ENCODE peak calls at places on chromosomes 1 and 21, in nine cellular contexts. G is ACHN; F is GM19239; Q is Calu3; Y is activated naive CD4-positive, alpha-beta T cell treated with anti-CD3 and anti-CD28 coated beads, Interleukin-2, amount 10 ng/mL, durations not matched to agents 7 days and 5 days; L is H9; U is central memory CD4-positive, alpha-beta T cell; S is kidney tubule cell; K is astrocyte of the spinal cord. N is an unnamed sample.

GRCh38 chr1:153919879-153920852 is 2.6 kb downstream of the GATAD2B start:
- DNase-seq in G (peak), F (no peak), Q (no peak), Y (peak), L (no peak), U (peak), S (peak), K (peak), N (no peak)

GRCh38 chr1:169240449-169241242 is 127.0 kb downstream of the NME7 start:
- DNase-seq in G (peak), F (no peak), Q (no peak), Y (no peak), L (no peak), U (no peak), S (no peak), K (no peak), N (no peak)

GRCh38 chr21:14482165-14482564 is 64.0 kb downstream of the SAMSN1 start:
- DNase-seq in G (no peak), F (no peak), Q (no peak), Y (peak), L (no peak), U (peak), S (no peak), K (no peak), N (no peak)

GRCh38 chr1:43783096-43783670 is 75.8 kb downstream of the ST3GAL3 start:
- DNase-seq in G (no peak), F (no peak), Q (no peak), Y (no peak), L (no peak), U (no peak), S (no peak), K (no peak), N (no peak)

GRCh38 chr21:26732442-26733221 is 112.6 kb downstream of the ADAMTS1 start:
- DNase-seq in G (peak), F (no peak), Q (peak), Y (peak), L (peak), U (no peak), S (peak), K (peak), N (peak)

GRCh38 chr1:20958430-20958829 is 171.3 kb upstream of the HP1BP3 start:
- DNase-seq in G (no peak), F (no peak), Q (no peak), Y (no peak), L (no peak), U (no peak), S (no peak), K (no peak), N (no peak)

GRCh38 chr1:235045921-235046601 is 82.6 kb downstream of the TOMM20 start:
- DNase-seq in G (no peak), F (no peak), Q (no peak), Y (no peak), L (no peak), U (no peak), S (no peak), K (no peak), N (no peak)

GRCh38 chr1:68442822-68443556 is 6.8 kb downstream of the RPE65 start:
- DNase-seq in G (peak), F (no peak), Q (peak), Y (peak), L (peak), U (no peak), S (peak), K (peak), N (peak)

GRCh38 chr1:64080947-64081562 is 122.4 kb upstream of the UBE2U start:
- DNase-seq in G (no peak), F (no peak), Q (no peak), Y (no peak), L (no peak), U (no peak), S (no peak), K (peak), N (no peak)

GRCh38 chr1:64246294-64246917 is 43.0 kb downstream of the UBE2U start:
- DNase-seq in G (peak), F (no peak), Q (no peak), Y (no peak), L (no peak), U (peak), S (peak), K (peak), N (no peak)

GRCh38 chr1:7006996-7007871 is 222.0 kb downstream of the CAMTA1 start:
- DNase-seq in G (no peak), F (no peak), Q (no peak), Y (no peak), L (peak), U (no peak), S (no peak), K (no peak), N (no peak)

GRCh38 chr1:61455400-61455799 is 269.5 kb downstream of the TM2D1 start:
- DNase-seq in G (no peak), F (no peak), Q (no peak), Y (no peak), L (no peak), U (no peak), S (no peak), K (peak), N (no peak)

GRCh38 chr1:116169898-116170297 is 58.7 kb downstream of the MAB21L3 start:
- DNase-seq in G (no peak), F (no peak), Q (no peak), Y (no peak), L (no peak), U (no peak), S (no peak), K (no peak), N (no peak)

GRCh38 chr1:201275266-201275666 is 8.0 kb upstream of the PKP1 start:
- DNase-seq in G (peak), F (no peak), Q (peak), Y (no peak), L (no peak), U (no peak), S (peak), K (peak), N (peak)

GRCh38 chr1:205967555-205968335 is 24.5 kb upstream of the SLC26A9 start:
- DNase-seq in G (no peak), F (no peak), Q (no peak), Y (no peak), L (no peak), U (no peak), S (no peak), K (no peak), N (no peak)

GRCh38 chr1:211490821-211491415 is 1.0 kb downstream of the RD3 start:
- DNase-seq in G (no peak), F (no peak), Q (no peak), Y (no peak), L (no peak), U (no peak), S (no peak), K (no peak), N (no peak)

GRCh38 chr1:243493156-243494129 is 237.6 kb downstream of the SDCCAG8 start:
- DNase-seq in G (no peak), F (no peak), Q (no peak), Y (no peak), L (no peak), U (no peak), S (no peak), K (no peak), N (no peak)

GRCh38 chr1:13543451-13543911 is 29.7 kb upstream of the LRRC38 start:
- DNase-seq in G (no peak), F (no peak), Q (no peak), Y (no peak), L (no peak), U (no peak), S (no peak), K (no peak), N (no peak)

GRCh38 chr1:44212355-44213221 is 683 bp upstream of the DMAP1 start:
- DNase-seq in G (no peak), F (no peak), Q (no peak), Y (peak), L (no peak), U (peak), S (peak), K (no peak), N (no peak)

GRCh38 chr1:90729484-90730246 is 12.6 kb upstream of the BARHL2 start:
- DNase-seq in G (no peak), F (no peak), Q (no peak), Y (no peak), L (peak), U (no peak), S (no peak), K (no peak), N (no peak)

GRCh38 chr1:221478050-221478949 is 263.6 kb downstream of the DUSP10 start:
- DNase-seq in G (peak), F (peak), Q (peak), Y (peak), L (peak), U (peak), S (peak), K (peak), N (peak)

GRCh38 chr1:94676686-94677085 is 135.1 kb upstream of the F3 start:
- DNase-seq in G (no peak), F (no peak), Q (no peak), Y (no peak), L (no peak), U (no peak), S (no peak), K (no peak), N (no peak)

GRCh38 chr1:1197551-1198422 is 8.6 kb downstream of the TNFRSF18 start:
- DNase-seq in G (no peak), F (no peak), Q (no peak), Y (peak), L (peak), U (no peak), S (no peak), K (no peak), N (no peak)

GRCh38 chr1:181062800-181063428 is 25.6 kb upstream of the IER5 start:
- DNase-seq in G (no peak), F (peak), Q (no peak), Y (peak), L (no peak), U (peak), S (no peak), K (no peak), N (no peak)

GRCh38 chr1:44314401-44314800 is 40.7 kb downstream of the ERI3 start:
- DNase-seq in G (no peak), F (no peak), Q (no peak), Y (no peak), L (peak), U (no peak), S (no peak), K (no peak), N (no peak)

GRCh38 chr1:178962853-178963810 is 62.6 kb upstream of the FAM20B start:
- DNase-seq in G (no peak), F (no peak), Q (no peak), Y (no peak), L (no peak), U (no peak), S (no peak), K (no peak), N (no peak)

GRCh38 chr21:41071410-41071809 is 96.5 kb upstream of the BACE2 start:
- DNase-seq in G (peak), F (no peak), Q (no peak), Y (no peak), L (peak), U (no peak), S (no peak), K (no peak), N (no peak)

GRCh38 chr1:151196292-151196800 is 2.0 kb upstream of the PIP5K1A start:
- DNase-seq in G (peak), F (no peak), Q (peak), Y (peak), L (peak), U (peak), S (peak), K (peak), N (peak)

GRCh38 chr1:94284481-94284880 is 47.1 kb upstream of the ARHGAP29 start:
- DNase-seq in G (no peak), F (no peak), Q (no peak), Y (no peak), L (no peak), U (no peak), S (no peak), K (peak), N (peak)

GRCh38 chr1:155698382-155699038 is 9.6 kb downstream of the DAP3 start:
- DNase-seq in G (peak), F (no peak), Q (no peak), Y (no peak), L (no peak), U (no peak), S (peak), K (peak), N (peak)

GRCh38 chr1:7373936-7374760 is 396.9 kb upstream of the VAMP3 start:
- DNase-seq in G (no peak), F (no peak), Q (no peak), Y (no peak), L (peak), U (no peak), S (no peak), K (peak), N (no peak)

GRCh38 chr21:29817450-29817849 is 122.3 kb downstream of the GRIK1 start:
- DNase-seq in G (no peak), F (no peak), Q (no peak), Y (no peak), L (no peak), U (no peak), S (no peak), K (no peak), N (no peak)

GRCh38 chr1:57064379-57064778 is 98.6 kb upstream of the C8B start:
- DNase-seq in G (no peak), F (no peak), Q (no peak), Y (no peak), L (no peak), U (no peak), S (no peak), K (no peak), N (no peak)

GRCh38 chr21:41888749-41889376 is 9.7 kb upstream of the PRDM15 start:
- DNase-seq in G (no peak), F (no peak), Q (no peak), Y (no peak), L (no peak), U (no peak), S (no peak), K (peak), N (no peak)

GRCh38 chr1:21261551-21262281 is 28.5 kb downstream of the ECE1 start:
- DNase-seq in G (peak), F (no peak), Q (peak), Y (no peak), L (peak), U (no peak), S (peak), K (peak), N (peak)

GRCh38 chr1:200029035-200029623 is 1.6 kb downstream of the NR5A2 start:
- DNase-seq in G (no peak), F (no peak), Q (peak), Y (no peak), L (peak), U (no peak), S (peak), K (no peak), N (no peak)

GRCh38 chr1:65477414-65478378 is 57.2 kb downstream of the LEPR start:
- DNase-seq in G (no peak), F (no peak), Q (no peak), Y (no peak), L (no peak), U (no peak), S (no peak), K (no peak), N (no peak)